ENCODE peak calls at places on chromosomes 12 and 14, in nine cellular contexts. J, R, V, E, K, Z, H, A and M are unnamed samples.

GRCh38 chr14:61277784-61278183 is 3.4 kb downstream of the TMEM30B start:
- DNase-seq in V (no peak), A (no peak), R (no peak), E (no peak), K (no peak), J (no peak), H (no peak), Z (no peak), M (no peak)

GRCh38 chr14:55532645-55533309 is 47.2 kb upstream of the KTN1 start:
- DNase-seq in H (peak; percentile 8), E (no peak), Z (no peak), R (no peak), K (no peak), A (no peak), V (peak; percentile 35), J (no peak), M (peak; percentile 27)

GRCh38 chr14:35632276-35633071 is 98.5 kb downstream of the INSM2 start:
- DNase-seq in A (no peak), Z (no peak), H (peak; percentile 38), V (no peak), K (no peak), E (peak; percentile 23), R (no peak), J (peak; percentile 55), M (no peak)

GRCh38 chr14:31297701-31298344 is 90.2 kb upstream of the HECTD1 start:
- DNase-seq in Z (no peak), V (no peak), K (no peak), A (no peak), H (no peak), E (no peak), R (no peak), J (peak; percentile 63), M (peak; percentile 38)

GRCh38 chr12:118058881-118059644 is 1.9 kb downstream of the WSB2 start:
- DNase-seq in J (peak; percentile 88), H (no peak), K (no peak), Z (no peak), A (no peak), R (peak; percentile 9), V (no peak), E (no peak), M (peak; percentile 70)

GRCh38 chr12:111584959-111585358 is 14.2 kb downstream of the ATXN2 start:
- DNase-seq in A (no peak), J (peak; percentile 50), K (no peak), R (no peak), Z (no peak), E (no peak), H (no peak), V (no peak), M (peak; percentile 93)

GRCh38 chr14:37819155-37820015 is 224.0 kb downstream of the TTC6 start:
- DNase-seq in E (no peak), R (no peak), Z (no peak), K (no peak), A (no peak), H (peak; percentile 70), J (peak; percentile 81), V (no peak), M (peak; percentile 53)

GRCh38 chr14:84465890-84466289 is 1064.1 kb upstream of the FLRT2 start:
- DNase-seq in Z (no peak), K (no peak), A (no peak), E (no peak), R (no peak), J (no peak), V (no peak), H (no peak), M (peak; percentile 82)

GRCh38 chr12:78446555-78446954 is 418.0 kb upstream of the SYT1 start:
- DNase-seq in V (no peak), R (no peak), H (no peak), K (no peak), A (no peak), E (no peak), J (no peak), Z (no peak), M (no peak)

GRCh38 chr12:3777206-3777809 is 24.4 kb upstream of the CRACR2A start:
- DNase-seq in R (peak; percentile 62), H (peak; percentile 48), A (no peak), V (peak; percentile 23), J (peak; percentile 69), E (peak; percentile 10), K (no peak), Z (no peak), M (peak; percentile 64)

GRCh38 chr12:90170740-90171139 is 462.1 kb upstream of the ATP2B1 start:
- DNase-seq in R (no peak), Z (no peak), J (no peak), H (no peak), V (no peak), E (no peak), K (no peak), A (no peak), M (no peak)

GRCh38 chr14:50541159-50541567 is 8.8 kb upstream of the MAP4K5 start:
- DNase-seq in H (no peak), R (no peak), E (no peak), Z (no peak), J (no peak), V (no peak), K (no peak), A (no peak), M (no peak)

GRCh38 chr12:76033116-76034001 is 1.8 kb upstream of the PHLDA1 start:
- DNase-seq in E (no peak), A (no peak), Z (no peak), K (no peak), H (peak; percentile 58), V (no peak), R (no peak), J (peak; percentile 51), M (peak; percentile 43)

GRCh38 chr14:37320106-37320505 is 122.4 kb downstream of the MIPOL1 start:
- DNase-seq in R (no peak), H (no peak), Z (no peak), V (no peak), E (no peak), K (no peak), A (no peak), J (no peak), M (peak; percentile 70)

GRCh38 chr12:104226672-104227071 is 11.1 kb downstream of the TXNRD1 start:
- DNase-seq in A (no peak), R (no peak), K (no peak), J (peak; percentile 56), Z (no peak), E (no peak), H (no peak), V (no peak), M (peak; percentile 89)

GRCh38 chr12:57760347-57760982 is 5.6 kb downstream of the MARCHF9 start:
- DNase-seq in J (no peak), A (no peak), V (no peak), Z (no peak), K (no peak), E (no peak), R (no peak), H (no peak), M (no peak)

GRCh38 chr14:26531894-26532293 is 65.9 kb downstream of the NOVA1 start:
- DNase-seq in Z (no peak), A (no peak), K (no peak), V (no peak), H (peak; percentile 83), J (peak; percentile 80), R (no peak), E (no peak), M (peak; percentile 76)

DNA sequence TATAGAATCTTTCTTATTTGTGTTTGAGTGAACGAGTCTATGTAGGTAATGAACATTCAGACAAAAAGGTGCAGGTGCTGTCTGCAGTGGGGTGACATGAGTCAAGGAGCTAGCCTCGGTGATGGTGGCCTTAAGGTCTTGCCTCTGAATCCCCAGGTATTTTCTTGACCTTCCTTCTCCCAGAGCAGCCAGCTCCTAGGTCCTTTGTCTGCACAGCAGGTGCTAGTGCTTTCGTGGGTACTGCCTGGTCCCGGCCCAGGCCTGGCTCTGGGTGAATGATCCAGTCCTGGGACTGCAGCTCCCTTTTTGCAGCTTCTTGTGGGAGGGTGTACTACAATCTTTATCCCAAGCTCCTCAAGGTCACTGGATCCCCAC is 6.4 kb downstream of the VASH1 start:
- DNase-seq in A (no peak), V (no peak), Z (no peak), K (no peak), E (no peak), R (no peak), J (no peak), H (no peak), M (no peak)
- H3K27ac ChIP-seq in A (no peak overlapping the region), V (no peak overlapping the region), Z (peak overlapping the region; percentile 55), K (peak overlapping the region; percentile 41), E (no peak overlapping the region), R (peak overlapping the region; percentile 71), J (no peak overlapping the region), H (no peak overlapping the region), M (no peak overlapping the region)

GRCh38 chr12:105233045-105233905 is 2.7 kb downstream of the APPL2 start:
- DNase-seq in A (no peak), K (no peak), J (peak; percentile 58), V (no peak), R (no peak), H (no peak), E (no peak), Z (peak; percentile 24), M (no peak)
- H3K27ac ChIP-seq in A (no peak overlapping the region), K (peak overlapping the region; percentile 99), J (peak overlapping the region; percentile 96), V (no peak overlapping the region), R (no peak overlapping the region), H (no peak overlapping the region), E (no peak overlapping the region), Z (peak overlapping the region; percentile 64), M (no peak overlapping the region)

DNA sequence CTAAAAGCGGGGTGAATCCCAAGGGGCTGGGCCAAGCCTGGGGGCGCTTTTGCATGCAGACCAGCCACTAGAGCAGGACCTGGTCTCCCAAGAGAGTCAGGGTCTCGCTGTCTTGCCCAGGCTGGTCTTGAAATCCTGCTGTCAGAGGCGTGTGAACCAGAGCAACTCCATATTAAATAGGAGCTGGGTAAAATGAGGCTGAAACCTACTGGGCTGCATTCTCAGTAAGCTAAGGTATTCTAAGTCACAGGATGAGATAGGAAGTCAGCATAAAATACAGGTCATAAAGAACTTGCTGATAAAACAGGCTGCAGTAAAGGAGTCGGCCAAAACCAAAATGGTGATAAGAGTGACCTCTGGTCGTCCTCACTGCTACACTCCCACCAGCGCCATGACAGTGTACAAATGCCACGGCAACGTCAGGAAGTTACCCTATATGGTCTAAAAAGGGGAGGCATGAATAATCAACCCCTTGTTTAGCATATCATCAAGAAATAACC is 13.5 kb upstream of the DPF3 start:
- DNase-seq in J (no peak), H (no peak), Z (no peak), R (no peak), A (no peak), K (no peak), V (no peak), E (no peak), M (no peak)
- H3K27ac ChIP-seq in J (peak overlapping the region; percentile 42), H (peak overlapping the region; percentile 86), Z (no peak overlapping the region), R (no peak overlapping the region), A (no peak overlapping the region), K (no peak overlapping the region), V (no peak overlapping the region), E (peak overlapping the region; percentile 24), M (no peak overlapping the region)

DNA sequence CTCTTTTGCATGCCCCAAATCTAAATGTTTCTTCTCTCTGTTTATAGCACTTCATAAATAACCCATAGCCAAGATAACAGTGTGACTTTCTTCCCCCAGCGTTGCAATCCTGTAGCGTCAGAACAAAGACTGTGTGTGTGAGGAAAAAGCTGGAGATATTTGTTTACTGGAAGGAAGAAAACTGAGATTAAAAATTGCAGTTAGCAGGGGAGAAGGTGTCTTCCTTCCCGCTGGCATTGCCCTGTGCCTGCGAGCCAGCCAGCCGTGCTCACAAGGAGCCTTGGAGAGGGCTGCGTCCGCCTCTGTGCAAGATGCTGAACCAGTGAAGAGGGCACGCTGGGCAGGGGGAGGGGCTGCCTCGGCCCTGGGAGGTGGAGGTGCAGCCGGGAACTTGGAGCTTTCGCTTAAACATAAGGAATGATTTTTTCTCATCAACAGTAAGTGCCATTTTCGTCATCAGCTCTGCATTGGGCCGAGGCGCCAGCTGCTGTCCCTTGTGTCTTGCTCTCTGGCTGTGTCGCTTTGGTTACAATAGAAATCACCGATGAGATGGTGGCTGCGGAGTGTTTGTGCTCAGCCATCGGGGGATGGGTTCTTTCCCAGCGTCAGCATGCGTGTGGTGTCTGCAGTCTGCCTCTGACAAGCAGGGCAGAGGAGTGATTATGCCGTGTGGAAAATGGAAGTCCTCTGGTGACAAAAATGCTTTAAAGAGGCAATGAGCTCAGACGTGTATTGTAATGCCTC is 97.3 kb downstream of the ESR2 start:
- DNase-seq in J (peak; percentile 70), A (no peak), V (peak; percentile 51), K (no peak), Z (peak; percentile 60), H (peak; percentile 93), R (no peak), E (peak; percentile 11), M (no peak)
- H3K27ac ChIP-seq in J (no peak overlapping the region), A (peak overlapping the region; percentile 68), V (no peak overlapping the region), K (peak overlapping the region; percentile 64), Z (peak overlapping the region; percentile 72), H (peak overlapping the region; percentile 44), R (no peak overlapping the region), E (peak overlapping the region; percentile 58), M (no peak overlapping the region)